ENCODE peak calls at places on chromosome 18, in six cellular contexts. X is upper lobe of right lung; R is A549; J is aorta; M is CD8-positive, alpha-beta T cell; Y is naive thymus-derived CD4-positive, alpha-beta T cell. O is an unnamed sample.

GRCh38 chr18:3645384-3646156 is 195.6 kb downstream of the TGIF1 start:
- DNase-seq in R (no peak), J (no peak), Y (no peak), M (no peak), X (no peak), O (no peak)

GRCh38 chr18:80006726-80007125 is 18.4 kb upstream of the TXNL4A start:
- DNase-seq in R (no peak), M (no peak), J (no peak), Y (no peak), X (no peak), O (no peak)

GRCh38 chr18:11518788-11519685 is 90.4 kb upstream of the SLC35G4 start:
- DNase-seq in X (no peak), Y (no peak), M (no peak), R (peak; percentile 50), J (no peak), O (peak; percentile 40)

GRCh38 chr18:49847524-49847923 is 34.2 kb upstream of the ACAA2 start:
- DNase-seq in J (no peak), R (no peak), Y (no peak), M (no peak), X (no peak), O (no peak)

GRCh38 chr18:7603259-7604000 is 36.3 kb downstream of the PTPRM start:
- DNase-seq in M (no peak), Y (no peak), X (no peak), R (no peak), J (no peak), O (peak; percentile 13)

GRCh38 chr18:64438178-64438577 is 289.3 kb upstream of the LINC00305 start:
- DNase-seq in X (no peak), M (no peak), Y (no peak), J (no peak), R (no peak), O (no peak)

GRCh38 chr18:51603551-51603950 is 406.1 kb upstream of the MEX3C start:
- DNase-seq in J (no peak), R (no peak), M (no peak), Y (no peak), X (no peak), O (no peak)

GRCh38 chr18:10164241-10165160 is 250.7 kb downstream of the VAPA start:
- DNase-seq in R (no peak), Y (no peak), X (no peak), M (no peak), J (no peak), O (no peak)

GRCh38 chr18:3205239-3205638 is 14.5 kb downstream of the MYOM1 start:
- DNase-seq in J (no peak), M (no peak), R (no peak), X (no peak), Y (no peak), O (no peak)

GRCh38 chr18:39799010-39799409 is 2156.0 kb upstream of the PIK3C3 start:
- DNase-seq in M (no peak), Y (no peak), X (no peak), J (no peak), R (peak; percentile 2), O (no peak)

GRCh38 chr18:80103231-80103630 is 5.8 kb upstream of the ADNP2 start:
- DNase-seq in Y (no peak), R (no peak), X (no peak), J (no peak), M (no peak), O (no peak)

GRCh38 chr18:49813071-49813320 is 337 bp downstream of the ACAA2 start:
- DNase-seq in R (peak; percentile 1), X (peak; percentile 78), Y (no peak), J (peak; percentile 77), M (peak; percentile 7), O (peak; percentile 60)

GRCh38 chr18:22136395-22136794 is 33.0 kb upstream of the GATA6 start:
- DNase-seq in J (no peak), X (no peak), Y (no peak), M (no peak), R (no peak), O (peak; percentile 1)

GRCh38 chr18:28112056-28112470 is 64.9 kb downstream of the CDH2 start:
- DNase-seq in M (no peak), Y (no peak), X (no peak), J (no peak), R (no peak), O (no peak)

DNA sequence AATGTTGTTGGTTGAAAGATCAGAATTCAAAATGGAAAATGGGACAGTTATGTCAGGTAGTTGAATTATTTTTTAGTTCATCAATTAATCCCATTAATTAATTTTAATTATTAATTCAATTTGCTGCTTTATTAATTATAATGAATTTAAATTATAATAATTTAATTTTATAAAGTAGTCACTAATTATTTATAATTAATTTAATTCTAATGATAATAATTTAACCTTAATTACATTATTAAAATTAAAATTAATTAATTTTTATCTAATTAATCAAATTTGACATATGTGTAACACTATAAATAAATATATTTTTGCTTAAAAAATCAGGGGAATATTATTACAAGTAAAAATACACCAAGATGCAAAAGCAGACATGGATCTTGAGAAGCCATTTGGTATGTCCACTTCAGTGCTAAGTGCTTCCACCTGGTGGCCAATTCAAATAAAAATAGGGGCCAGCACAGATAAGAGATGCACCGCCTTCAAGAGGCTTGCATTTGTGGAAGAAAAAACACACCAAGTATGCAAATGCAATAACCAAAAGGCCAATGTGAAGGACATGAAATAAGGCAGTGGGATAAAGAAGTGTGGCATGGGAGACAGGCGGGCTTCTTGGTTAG is 73.2 kb downstream of the MBP start:
- DNase-seq in R (peak; percentile 44), J (no peak), X (no peak), Y (no peak), M (no peak), O (no peak)
- H3K4me1 ChIP-seq in R (peaks cover 42% of the 10 kb centered on the region), J (no peaks in the 10 kb centered on the region), X (peaks cover 68% of the 10 kb centered on the region), Y (peaks cover 73% of the 10 kb centered on the region), M (peaks cover 81% of the 10 kb centered on the region), O (peaks cover 3% of the 10 kb centered on the region)

GRCh38 chr18:57538614-57539013 is 47.9 kb downstream of the FECH start:
- DNase-seq in J (no peak), Y (no peak), M (no peak), X (no peak), R (no peak), O (no peak)
- H3K4me1 ChIP-seq in J (no peaks in the 10 kb centered on the region), Y (no peaks in the 10 kb centered on the region), M (no peaks in the 10 kb centered on the region), X (no peaks in the 10 kb centered on the region), R (no peaks in the 10 kb centered on the region), O (no peaks in the 10 kb centered on the region)

DNA sequence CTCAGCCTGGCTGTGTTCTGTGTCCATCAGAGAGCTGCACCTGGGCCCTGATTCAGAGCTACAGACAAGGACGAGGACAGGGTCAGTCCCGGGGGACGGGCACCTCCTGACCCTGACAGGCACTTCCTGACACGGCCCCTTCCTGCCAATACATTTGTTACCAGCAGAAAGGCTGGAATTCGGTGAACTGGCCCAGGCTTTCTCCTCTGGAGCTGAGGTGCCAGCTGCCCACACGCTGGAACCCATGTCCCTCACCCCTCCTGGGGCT is 12.3 kb upstream of the ZNF519 start:
- DNase-seq in X (peak; percentile 47), J (no peak), M (no peak), Y (no peak), R (no peak), O (no peak)
- H3K4me1 ChIP-seq in X (no peaks in the 10 kb centered on the region), J (no peaks in the 10 kb centered on the region), M (no peaks in the 10 kb centered on the region), Y (no peaks in the 10 kb centered on the region), R (no peaks in the 10 kb centered on the region), O (no peaks in the 10 kb centered on the region)

GRCh38 chr18:58871514-58872490 is 7.1 kb downstream of the ZNF532 start:
- DNase-seq in X (no peak), Y (no peak), M (no peak), R (no peak), J (no peak), O (no peak)

GRCh38 chr18:58867281-58867961 is 2.7 kb downstream of the ZNF532 start:
- DNase-seq in J (no peak), R (no peak), X (no peak), M (no peak), Y (no peak), O (no peak)

GRCh38 chr18:58870130-58870529 is 5.5 kb downstream of the ZNF532 start:
- DNase-seq in M (no peak), R (no peak), X (no peak), Y (no peak), J (no peak), O (no peak)

GRCh38 chr18:58868440-58868839 is 3.8 kb downstream of the ZNF532 start:
- DNase-seq in R (no peak), M (no peak), X (no peak), Y (no peak), J (no peak), O (no peak)

GRCh38 chr18:58870621-58871020 is 5.9 kb downstream of the ZNF532 start:
- DNase-seq in J (no peak), M (no peak), R (no peak), X (no peak), Y (no peak), O (no peak)
- H3K4me1 ChIP-seq in J (peaks cover 7% of the 10 kb centered on the region), M (no peaks in the 10 kb centered on the region), R (peaks cover 11% of the 10 kb centered on the region), X (peaks cover 23% of the 10 kb centered on the region), Y (no peaks in the 10 kb centered on the region), O (no peaks in the 10 kb centered on the region)

DNA sequence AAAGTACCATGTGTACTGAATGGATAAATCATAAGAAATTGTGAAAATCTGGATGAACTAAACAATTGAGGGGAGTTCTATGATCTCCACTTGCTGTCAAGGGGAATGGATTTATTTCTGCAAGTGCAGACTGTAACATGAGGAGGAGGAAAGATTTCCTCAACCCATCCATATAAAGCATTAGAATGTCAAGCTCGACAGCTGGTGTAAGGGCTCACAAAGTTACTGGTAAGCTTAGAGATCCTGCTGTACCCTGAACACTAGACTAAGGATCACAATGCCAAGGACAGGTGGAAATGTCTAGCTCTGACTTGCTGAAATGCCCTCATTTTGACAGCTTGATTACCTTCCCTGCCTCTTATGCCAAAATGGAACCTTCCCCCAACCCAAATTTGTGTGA is 125.3 kb downstream of the TCF4 start:
- DNase-seq in X (no peak), Y (no peak), M (no peak), J (no peak), R (no peak), O (peak; percentile 78)
- H3K4me1 ChIP-seq in X (no peaks in the 10 kb centered on the region), Y (no peaks in the 10 kb centered on the region), M (no peaks in the 10 kb centered on the region), J (no peaks in the 10 kb centered on the region), R (no peaks in the 10 kb centered on the region), O (peaks cover 16% of the 10 kb centered on the region)

DNA sequence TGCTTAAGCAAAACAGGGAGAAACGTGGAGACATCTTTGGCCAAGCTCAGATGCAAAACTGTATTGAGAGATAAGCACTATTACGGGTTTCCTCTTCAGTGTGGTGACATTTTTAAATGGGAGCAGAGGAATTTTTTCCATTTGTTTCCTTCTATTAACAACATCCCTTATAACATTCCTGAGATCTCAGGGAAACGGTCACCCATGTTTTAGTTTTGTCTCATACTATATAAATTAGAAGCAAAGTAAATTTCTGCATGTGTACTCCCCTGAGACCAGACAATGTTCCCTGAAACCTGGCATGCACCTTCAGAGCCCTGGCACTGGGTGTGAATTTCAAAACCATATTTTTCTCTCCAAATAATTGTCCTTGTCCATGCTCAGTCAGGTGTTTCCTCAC is 57.6 kb upstream of the RNF152 start:
- DNase-seq in Y (no peak), J (no peak), X (no peak), R (no peak), M (no peak), O (no peak)
- H3K4me1 ChIP-seq in Y (no peaks in the 10 kb centered on the region), J (peaks cover 9% of the 10 kb centered on the region), X (no peaks in the 10 kb centered on the region), R (no peaks in the 10 kb centered on the region), M (no peaks in the 10 kb centered on the region), O (peaks cover 26% of the 10 kb centered on the region)